ENCODE peak calls at places on chromosomes 7 and 10, in eight cellular contexts. V, F, X, U, I, R, L and T are unnamed samples.
A peak's percentile ranks its signal among the peaks of the same experiment; 100 is the strongest.

GRCh38 chr10:129955591-129956284 is 8.3 kb downstream of the EBF3 start:
- DNase-seq in V (no peak), F (no peak), X (no peak), U (no peak), I (no peak), R (no peak), L (no peak), T (no peak)

GRCh38 chr10:33015798-33016547 is 57.9 kb upstream of the ITGB1 start:
- DNase-seq in V (no peak), F (no peak), X (peak; percentile 88), U (peak; percentile 63), I (no peak), R (no peak), L (no peak), T (no peak)

GRCh38 chr7:15764986-15765385 is 78.5 kb upstream of the MEOX2 start:
- DNase-seq in V (no peak), F (no peak), X (no peak), U (no peak), I (no peak), R (no peak), L (no peak), T (no peak)

GRCh38 chr7:139735466-139735865 is 42.3 kb downstream of the HIPK2 start:
- DNase-seq in V (no peak), F (no peak), X (no peak), U (no peak), I (no peak), R (no peak), L (no peak), T (no peak)

GRCh38 chr7:17986826-17987225 is 40.8 kb downstream of the PRPS1L1 start:
- DNase-seq in V (no peak), F (no peak), X (peak; percentile 79), U (peak; percentile 62), I (no peak), R (no peak), L (no peak), T (no peak)

GRCh38 chr10:103350522-103351260 is at the start of gene PCGF6:
- DNase-seq in V (peak; percentile 88), F (peak; percentile 90), X (peak; percentile 81), U (peak; percentile 96), I (peak; percentile 74), R (peak; percentile 60), L (peak; percentile 87), T (peak; percentile 86)

GRCh38 chr10:13839430-13839986 is 252.7 kb downstream of the PRPF18 start:
- DNase-seq in V (peak; percentile 43), F (no peak), X (peak; percentile 94), U (peak; percentile 81), I (no peak), R (no peak), L (no peak), T (no peak)

GRCh38 chr10:102660891-102661613 is 16.8 kb downstream of the TRIM8 start:
- DNase-seq in V (peak; percentile 78), F (peak; percentile 86), X (peak; percentile 59), U (peak; percentile 69), I (no peak), R (peak; percentile 35), L (peak; percentile 84), T (peak; percentile 87)

GRCh38 chr10:117653170-117653515 is 110.6 kb downstream of the EMX2 start:
- DNase-seq in V (no peak), F (peak; percentile 27), X (peak; percentile 94), U (peak; percentile 97), I (no peak), R (no peak), L (peak; percentile 59), T (peak; percentile 13)

GRCh38 chr10:33247221-33247907 is 87.1 kb downstream of the NRP1 start:
- DNase-seq in V (no peak), F (no peak), X (no peak), U (no peak), I (no peak), R (no peak), L (no peak), T (no peak)

GRCh38 chr10:129730993-129731325 is 233.1 kb downstream of the EBF3 start:
- DNase-seq in V (no peak), F (no peak), X (no peak), U (no peak), I (no peak), R (no peak), L (no peak), T (no peak)

GRCh38 chr10:114678301-114678700 is 20.2 kb upstream of the ABLIM1 start:
- DNase-seq in V (no peak), F (no peak), X (no peak), U (no peak), I (no peak), R (no peak), L (no peak), T (no peak)

GRCh38 chr7:46007194-46007593 is 86.1 kb upstream of the IGFBP3 start:
- DNase-seq in V (no peak), F (no peak), X (no peak), U (no peak), I (no peak), R (no peak), L (no peak), T (no peak)

GRCh38 chr7:36473454-36474282 is 84.0 kb downstream of the ANLN start:
- DNase-seq in V (peak; percentile 29), F (no peak), X (no peak), U (peak; percentile 13), I (no peak), R (no peak), L (peak; percentile 40), T (peak; percentile 57)

GRCh38 chr10:70348228-70348850 is 34.1 kb downstream of the LRRC20 start:
- DNase-seq in V (peak; percentile 40), F (no peak), X (peak; percentile 35), U (peak; percentile 48), I (no peak), R (no peak), L (peak; percentile 47), T (peak; percentile 50)

GRCh38 chr7:40885503-40885902 is 750.7 kb downstream of the SUGCT start:
- DNase-seq in V (no peak), F (no peak), X (peak; percentile 75), U (no peak), I (no peak), R (no peak), L (no peak), T (no peak)

GRCh38 chr7:11228515-11228914 is 254.8 kb downstream of the PHF14 start:
- DNase-seq in V (peak; percentile 63), F (no peak), X (peak; percentile 22), U (no peak), I (no peak), R (no peak), L (no peak), T (no peak)

GRCh38 chr10:49783645-49784044 is 21.5 kb upstream of the OGDHL start:
- DNase-seq in V (no peak), F (no peak), X (no peak), U (no peak), I (no peak), R (no peak), L (no peak), T (no peak)

GRCh38 chr7:2954433-2954853 is 89.2 kb downstream of the CARD11 start:
- DNase-seq in V (no peak), F (no peak), X (no peak), U (no peak), I (no peak), R (no peak), L (peak; percentile 47), T (peak; percentile 49)

GRCh38 chr7:101128040-101128834 is 1.3 kb downstream of the SERPINE1 start:
- DNase-seq in V (no peak), F (no peak), X (peak; percentile 65), U (no peak), I (no peak), R (no peak), L (no peak), T (no peak)

GRCh38 chr7:53466396-53466795 is 431.0 kb downstream of the POM121L12 start:
- DNase-seq in V (no peak), F (no peak), X (no peak), U (no peak), I (no peak), R (no peak), L (no peak), T (no peak)

GRCh38 chr10:33937987-33938386 is 603.5 kb upstream of the NRP1 start:
- DNase-seq in V (no peak), F (no peak), X (no peak), U (no peak), I (no peak), R (no peak), L (no peak), T (no peak)

GRCh38 chr7:99665312-99665759 is 14.5 kb downstream of the CYP3A5 start:
- DNase-seq in V (no peak), F (no peak), X (no peak), U (no peak), I (no peak), R (no peak), L (peak; percentile 18), T (no peak)

GRCh38 chr10:14952851-14953451 is 945 bp downstream of the DCLRE1C start:
- DNase-seq in V (no peak), F (no peak), X (no peak), U (peak; percentile 8), I (no peak), R (no peak), L (no peak), T (no peak)

GRCh38 chr7:139675127-139676110 is 102.4 kb downstream of the HIPK2 start:
- DNase-seq in V (no peak), F (no peak), X (peak; percentile 87), U (peak; percentile 14), I (no peak), R (no peak), L (no peak), T (no peak)

GRCh38 chr7:77481615-77482014 is 55.5 kb upstream of the PTPN12 start:
- DNase-seq in V (no peak), F (no peak), X (no peak), U (no peak), I (no peak), R (no peak), L (no peak), T (no peak)

GRCh38 chr10:34641913-34642558 is 173.1 kb downstream of the PARD3 start:
- DNase-seq in V (no peak), F (no peak), X (no peak), U (no peak), I (no peak), R (no peak), L (no peak), T (no peak)